ENCODE peak calls at places on chromosomes 1 and 21, in nine cellular contexts. B, T, U, Z, J, V, P, M and W are unnamed samples.

GRCh38 chr1:228836427-228836826 is 101.1 kb downstream of the RHOU start:
- DNase-seq in J (no peak), U (no peak), M (no peak), T (no peak), P (no peak), Z (no peak), B (no peak), V (no peak), W (no peak)

GRCh38 chr1:172811698-172812097 is 152.8 kb downstream of the FASLG start:
- DNase-seq in P (no peak), T (no peak), J (no peak), B (no peak), U (no peak), V (no peak), M (no peak), Z (no peak), W (no peak)

GRCh38 chr1:184053881-184054280 is 2.4 kb downstream of the TSEN15 start:
- DNase-seq in M (no peak), U (no peak), J (no peak), V (no peak), Z (no peak), T (no peak), P (no peak), B (no peak), W (no peak)

GRCh38 chr1:205224736-205225135 is 3.0 kb upstream of the TMCC2 start:
- DNase-seq in V (no peak), T (no peak), B (no peak), M (no peak), J (no peak), Z (no peak), P (no peak), U (no peak), W (no peak)

GRCh38 chr1:111222308-111223125 is 5.0 kb upstream of the CHI3L2 start:
- DNase-seq in P (peak), M (peak), J (peak), Z (no peak), T (peak), V (peak), B (peak), U (no peak), W (peak)

GRCh38 chr1:203807211-203807610 is 11.8 kb downstream of the ZBED6 start:
- DNase-seq in B (no peak), Z (peak), U (no peak), M (no peak), J (no peak), P (no peak), V (peak), T (no peak), W (no peak)

GRCh38 chr21:43609501-43610340 is 49.6 kb downstream of the HSF2BP start:
- DNase-seq in V (peak), M (no peak), P (peak), U (peak), T (no peak), J (no peak), Z (peak), B (no peak), W (no peak)

GRCh38 chr1:94144836-94145235 is 23.9 kb upstream of the ABCA4 start:
- DNase-seq in B (no peak), V (no peak), M (no peak), J (no peak), T (no peak), U (no peak), Z (no peak), P (no peak), W (no peak)

GRCh38 chr21:42047821-42048613 is 23.1 kb upstream of the UMODL1 start:
- DNase-seq in T (peak), J (no peak), M (no peak), Z (peak), P (no peak), U (peak), B (no peak), V (peak), W (no peak)

GRCh38 chr21:34126691-34127090 is 53.3 kb downstream of the MRPS6 start:
- DNase-seq in B (no peak), P (no peak), J (no peak), T (no peak), U (no peak), Z (peak), M (no peak), V (no peak), W (no peak)

GRCh38 chr1:114587203-114587991 is 6.0 kb upstream of the BCAS2 start:
- DNase-seq in B (no peak), U (no peak), P (no peak), T (no peak), V (no peak), Z (no peak), M (no peak), J (no peak), W (no peak)

GRCh38 chr1:34918609-34919561 is 10.6 kb downstream of the DLGAP3 start:
- DNase-seq in B (no peak), Z (no peak), P (no peak), M (no peak), U (no peak), V (no peak), J (peak), T (no peak), W (peak)

GRCh38 chr1:153921803-153922075 is 1.0 kb downstream of the GATAD2B start:
- DNase-seq in B (no peak), U (no peak), V (no peak), Z (no peak), M (no peak), P (no peak), J (peak), T (no peak), W (no peak)

GRCh38 chr1:71706030-71706671 is 576.2 kb downstream of the NEGR1 start:
- DNase-seq in J (no peak), U (no peak), B (peak), P (no peak), V (no peak), M (no peak), Z (no peak), T (no peak), W (no peak)

GRCh38 chr1:56819393-56819899 is at the start of gene FYB2:
- DNase-seq in T (no peak), M (no peak), B (no peak), J (peak), Z (no peak), P (no peak), V (no peak), U (no peak), W (no peak)

GRCh38 chr1:186775881-186776560 is 52.7 kb upstream of the PLA2G4A start:
- DNase-seq in U (no peak), P (no peak), Z (no peak), J (no peak), B (peak), M (no peak), T (no peak), V (no peak), W (no peak)

GRCh38 chr1:193321242-193321842 is 134.9 kb upstream of the B3GALT2 start:
- DNase-seq in T (no peak), B (no peak), J (no peak), V (peak), Z (peak), M (no peak), U (no peak), P (no peak), W (no peak)

GRCh38 chr1:198175418-198176170 is 18.8 kb downstream of the NEK7 start:
- DNase-seq in U (no peak), T (no peak), J (no peak), Z (peak), M (no peak), V (peak), P (no peak), B (no peak), W (no peak)

GRCh38 chr1:15153842-15154479 is 414 bp downstream of the TMEM51 start:
- DNase-seq in B (no peak), Z (no peak), V (peak), J (peak), P (peak), T (peak), U (no peak), M (peak), W (peak)

GRCh38 chr1:27574871-27575831 is 28.8 kb downstream of the AHDC1 start:
- DNase-seq in B (no peak), M (peak), T (peak), Z (peak), P (peak), V (peak), U (no peak), J (peak), W (peak)
- TF ChIP-seq CTCF in B (no peak), M (peak), T (peak), Z (no peak), P (no peak), V (no peak), U (peak), J (peak), W (peak)

DNA sequence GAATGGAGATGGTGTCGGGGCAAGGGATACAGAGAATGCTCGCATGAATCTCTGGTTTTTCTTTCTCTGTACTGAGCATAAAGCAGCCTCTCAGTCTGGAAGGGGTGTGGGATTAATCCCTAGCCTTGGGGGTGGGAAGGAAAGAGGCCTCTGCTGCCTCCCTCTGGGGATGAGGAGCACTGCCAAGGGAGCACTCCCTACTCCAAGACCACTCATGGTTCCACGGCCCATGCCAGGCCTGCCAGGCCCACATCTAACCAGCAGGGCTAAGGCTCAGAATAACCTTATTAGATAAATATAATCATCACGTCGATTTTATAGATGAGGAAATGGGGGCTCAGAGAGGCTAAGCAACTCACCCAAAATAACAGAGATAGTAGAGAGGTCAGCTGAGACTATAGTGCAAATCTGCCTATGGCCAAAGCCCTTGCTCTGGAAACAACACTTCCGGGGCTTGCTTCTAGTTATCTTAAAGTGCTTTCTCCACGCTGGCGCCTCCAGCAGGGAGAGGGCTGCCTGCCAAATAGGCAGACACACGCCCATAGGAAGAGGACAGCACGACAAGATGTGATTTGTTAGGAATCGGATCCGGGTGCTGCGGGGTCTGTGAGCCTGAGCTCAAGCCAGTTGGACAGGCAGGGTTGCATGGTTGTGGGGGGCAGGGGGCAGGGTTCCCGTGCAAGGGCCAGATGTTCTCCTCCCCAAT is 522 bp downstream of the TEX35 start:
- DNase-seq in B (no peak), U (no peak), T (no peak), J (peak), V (peak), P (no peak), M (no peak), Z (no peak), W (no peak)
- TF ChIP-seq CTCF in B (no peak), U (no peak), T (no peak), J (peak), V (peak), P (no peak), M (no peak), Z (peak), W (no peak)

GRCh38 chr1:216114180-216114579 is 309.1 kb downstream of the USH2A start:
- DNase-seq in Z (no peak), U (no peak), J (no peak), M (no peak), T (no peak), V (no peak), P (no peak), B (no peak), W (no peak)

DNA sequence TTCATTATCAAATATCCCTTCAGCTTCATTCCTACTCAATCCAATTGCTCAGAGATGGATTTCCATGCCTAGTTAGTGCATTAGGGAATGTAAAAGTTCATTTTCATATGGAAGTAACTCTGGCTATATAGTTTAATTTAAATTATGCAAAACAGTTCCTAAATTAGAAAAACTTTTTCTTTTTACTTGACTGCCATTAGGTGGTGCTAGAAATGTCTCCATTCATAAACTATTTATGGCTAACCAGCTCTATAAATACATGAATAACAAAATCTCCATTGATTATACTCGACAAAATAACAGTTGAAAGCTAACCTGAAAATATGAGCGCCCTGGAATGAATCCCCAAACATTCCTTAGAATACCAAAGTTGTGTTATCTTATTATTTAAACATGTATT is 311.4 kb downstream of the USH2A start:
- DNase-seq in V (peak), J (no peak), T (no peak), P (no peak), Z (no peak), B (no peak), M (no peak), U (no peak), W (no peak)
- TF ChIP-seq CTCF in V (peak), J (no peak), T (no peak), P (peak), Z (no peak), B (no peak), M (no peak), U (peak), W (no peak)

GRCh38 chr1:40316595-40317393 is at the start of gene COL9A2:
- DNase-seq in Z (no peak), U (no peak), T (no peak), B (peak), M (peak), V (no peak), P (peak), J (peak), W (peak)
- TF ChIP-seq CTCF in Z (no peak), U (no peak), T (no peak), B (no peak), M (peak), V (no peak), P (no peak), J (no peak), W (no peak)

GRCh38 chr1:38071530-38072266 is 25.1 kb upstream of the POU3F1 start:
- DNase-seq in U (peak), J (peak), B (no peak), Z (peak), V (peak), T (no peak), P (no peak), M (no peak), W (no peak)
- TF ChIP-seq CTCF in U (peak), J (peak), B (peak), Z (peak), V (peak), T (no peak), P (no peak), M (peak), W (no peak)

DNA sequence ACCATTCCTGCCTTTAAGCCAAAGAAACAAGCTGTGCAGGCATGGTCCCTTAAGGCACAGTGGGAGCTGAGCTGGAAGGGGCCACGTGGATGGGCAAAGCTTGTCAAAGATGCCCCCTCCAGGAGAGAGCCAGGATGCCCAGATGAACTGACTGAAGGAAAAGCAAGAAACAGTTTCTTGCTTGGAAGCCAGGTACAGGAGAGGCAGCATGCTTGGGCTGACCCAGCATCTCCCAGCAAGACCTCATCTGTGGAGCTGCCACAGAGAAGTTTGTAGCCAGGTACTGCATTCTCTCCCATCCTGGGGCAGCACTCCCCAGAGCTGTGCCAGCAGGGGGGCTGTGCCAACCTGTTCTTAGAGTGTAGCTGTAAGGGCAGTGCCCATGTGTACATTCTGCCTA is 1.3 kb upstream of the SLC50A1 start:
- DNase-seq in V (no peak), Z (no peak), J (no peak), P (no peak), B (no peak), M (no peak), U (no peak), T (no peak), W (no peak)
- TF ChIP-seq CTCF in V (no peak), Z (no peak), J (no peak), P (no peak), B (no peak), M (no peak), U (no peak), T (no peak), W (no peak)

GRCh38 chr1:53763461-53763860 is 24.5 kb upstream of the GLIS1 start:
- DNase-seq in Z (no peak), P (no peak), U (no peak), T (no peak), B (no peak), M (no peak), V (no peak), J (peak), W (no peak)
- TF ChIP-seq CTCF in Z (no peak), P (no peak), U (no peak), T (no peak), B (no peak), M (no peak), V (no peak), J (peak), W (no peak)

GRCh38 chr1:246809473-246809872 is 85.3 kb downstream of the SCCPDH start:
- DNase-seq in B (no peak), U (no peak), Z (no peak), T (no peak), V (no peak), M (no peak), P (no peak), J (no peak), W (no peak)
- TF ChIP-seq CTCF in B (peak), U (no peak), Z (no peak), T (no peak), V (no peak), M (no peak), P (no peak), J (peak), W (no peak)